ENCODE peak calls at places on chromosomes 12 and 14, in ten cellular contexts. R is hippocampal formation; F is T-cell; D is smooth muscle cell of the brain vasculature; K is central memory CD4-positive, alpha-beta T cell; I is skeletal muscle cell; U is progenitor cell of endocrine pancreas; L is GM18507; G is cardiac muscle cell; P is hypothalamus. O is an unnamed sample.

GRCh38 chr12:104958009-104958945 is at the start of gene SLC41A2:
- DNase-seq in R (peak; percentile 51), F (peak; percentile 71), D (no peak), K (peak; percentile 75), I (peak; percentile 69), U (peak; percentile 72), L (peak; percentile 81), G (peak; percentile 94), P (peak; percentile 61), O (peak; percentile 58)

GRCh38 chr14:24426150-24426911 is 3.1 kb downstream of the CBLN3 start:
- DNase-seq in R (no peak), F (no peak), D (no peak), K (no peak), I (no peak), U (no peak), L (no peak), G (no peak), P (no peak), O (no peak)

GRCh38 chr14:35430459-35431199 is 26.1 kb upstream of the NFKBIA start:
- DNase-seq in R (no peak), F (no peak), D (no peak), K (no peak), I (no peak), U (no peak), L (no peak), G (no peak), P (no peak), O (no peak)

GRCh38 chr14:106417224-106418049 is 891.1 kb downstream of the TMEM121 start:
- DNase-seq in R (no peak), F (peak; percentile 77), D (no peak), K (peak; percentile 76), I (no peak), U (no peak), L (peak; percentile 33), G (no peak), P (no peak), O (peak; percentile 81)

GRCh38 chr14:99722741-99723140 is 38.6 kb downstream of the CYP46A1 start:
- DNase-seq in R (no peak), F (no peak), D (no peak), K (no peak), I (no peak), U (no peak), L (no peak), G (no peak), P (no peak), O (no peak)

GRCh38 chr14:54377501-54377900 is 19.3 kb upstream of the CDKN3 start:
- DNase-seq in R (no peak), F (no peak), D (no peak), K (no peak), I (no peak), U (no peak), L (no peak), G (no peak), P (no peak), O (no peak)

GRCh38 chr12:78929075-78929418 is 64.5 kb downstream of the SYT1 start:
- DNase-seq in R (no peak), F (no peak), D (no peak), K (no peak), I (no peak), U (no peak), L (no peak), G (no peak), P (no peak), O (no peak)

GRCh38 chr12:26244503-26244902 is 49.1 kb downstream of the SSPN start:
- DNase-seq in R (peak; percentile 16), F (no peak), D (no peak), K (no peak), I (no peak), U (no peak), L (no peak), G (no peak), P (no peak), O (no peak)

GRCh38 chr14:99252940-99253868 is 18.8 kb downstream of the BCL11B start:
- DNase-seq in R (no peak), F (no peak), D (no peak), K (peak; percentile 73), I (no peak), U (no peak), L (no peak), G (no peak), P (no peak), O (peak; percentile 70)